ENCODE peak calls at places on chromosomes 2 and 18, in four cellular contexts. Y, Z, F and S are unnamed samples.

GRCh38 chr2:162053808-162054155 is 20.2 kb downstream of the DPP4 start:
- DNase-seq in Y (no peak), Z (no peak), F (no peak), S (no peak)

GRCh38 chr18:77131652-77132368 is 773 bp downstream of the MBP start:
- DNase-seq in Y (no peak), Z (no peak), F (no peak), S (no peak)

GRCh38 chr2:42047488-42048317 is at the start of gene PKDCC:
- DNase-seq in Y (no peak), Z (peak; percentile 96), F (peak; percentile 75), S (no peak)

GRCh38 chr2:207133862-207134519 is 31.8 kb downstream of the KLF7 start:
- DNase-seq in Y (no peak), Z (no peak), F (no peak), S (peak; percentile 7)

GRCh38 chr2:240052524-240052923 is 797 bp downstream of the OR6B3 start:
- DNase-seq in Y (no peak), Z (no peak), F (no peak), S (no peak)

GRCh38 chr2:81872043-81872442 is 1567.5 kb upstream of the LRRTM1 start:
- DNase-seq in Y (no peak), Z (no peak), F (no peak), S (no peak)

GRCh38 chr2:222410534-222410933 is 13.8 kb upstream of the SGPP2 start:
- DNase-seq in Y (no peak), Z (no peak), F (no peak), S (no peak)

GRCh38 chr2:177676636-177677035 is 284.1 kb downstream of the AGPS start:
- DNase-seq in Y (no peak), Z (no peak), F (no peak), S (no peak)

GRCh38 chr2:188485496-188485895 is 193.8 kb downstream of the GULP1 start:
- DNase-seq in Y (no peak), Z (no peak), F (no peak), S (no peak)

GRCh38 chr2:197107291-197108269 is 181.1 kb upstream of the PGAP1 start:
- DNase-seq in Y (no peak), Z (no peak), F (no peak), S (no peak)

GRCh38 chr18:52869942-52870907 is 530.2 kb downstream of the DCC start:
- DNase-seq in Y (no peak), Z (no peak), F (no peak), S (no peak)

GRCh38 chr2:134282638-134283400 is 28.9 kb downstream of the MGAT5 start:
- DNase-seq in Y (no peak), Z (no peak), F (no peak), S (no peak)

GRCh38 chr2:241217320-241218031 is 29.0 kb downstream of the ANO7 start:
- DNase-seq in Y (no peak), Z (peak; percentile 88), F (peak; percentile 80), S (no peak)

GRCh38 chr2:237702439-237703397 is 75.3 kb downstream of the LRRFIP1 start:
- DNase-seq in Y (no peak), Z (no peak), F (no peak), S (no peak)

GRCh38 chr2:102107741-102108070 is 34.8 kb upstream of the IL1R1 start:
- DNase-seq in Y (no peak), Z (no peak), F (peak; percentile 98), S (no peak)

GRCh38 chr18:79528296-79528695 is 132.6 kb downstream of the NFATC1 start:
- DNase-seq in Y (no peak), Z (no peak), F (no peak), S (no peak)

GRCh38 chr2:98552499-98553179 is 55.7 kb downstream of the COA5 start:
- DNase-seq in Y (no peak), Z (no peak), F (no peak), S (no peak)

GRCh38 chr2:85799215-85799956 is 45.6 kb downstream of the ATOH8 start:
- DNase-seq in Y (peak; percentile 19), Z (no peak), F (peak; percentile 64), S (no peak)

GRCh38 chr18:68763082-68763481 is 34.8 kb upstream of the CCDC102B start:
- DNase-seq in Y (no peak), Z (no peak), F (no peak), S (peak; percentile 10)

GRCh38 chr2:96547751-96548161 is 11.2 kb downstream of the ARID5A start:
- DNase-seq in Y (no peak), Z (no peak), F (no peak), S (no peak)

GRCh38 chr2:238370482-238371372 is 50.4 kb downstream of the TRAF3IP1 start:
- DNase-seq in Y (peak; percentile 36), Z (peak; percentile 56), F (peak; percentile 76), S (peak; percentile 56)

GRCh38 chr2:118085173-118086023 is 2.9 kb upstream of the INSIG2 start:
- DNase-seq in Y (no peak), Z (no peak), F (peak; percentile 96), S (no peak)
- TF ChIP-seq TCF7L2 in Y (no peak), Z (no peak), F (peak; percentile 65), S (peak; percentile 44)

DNA sequence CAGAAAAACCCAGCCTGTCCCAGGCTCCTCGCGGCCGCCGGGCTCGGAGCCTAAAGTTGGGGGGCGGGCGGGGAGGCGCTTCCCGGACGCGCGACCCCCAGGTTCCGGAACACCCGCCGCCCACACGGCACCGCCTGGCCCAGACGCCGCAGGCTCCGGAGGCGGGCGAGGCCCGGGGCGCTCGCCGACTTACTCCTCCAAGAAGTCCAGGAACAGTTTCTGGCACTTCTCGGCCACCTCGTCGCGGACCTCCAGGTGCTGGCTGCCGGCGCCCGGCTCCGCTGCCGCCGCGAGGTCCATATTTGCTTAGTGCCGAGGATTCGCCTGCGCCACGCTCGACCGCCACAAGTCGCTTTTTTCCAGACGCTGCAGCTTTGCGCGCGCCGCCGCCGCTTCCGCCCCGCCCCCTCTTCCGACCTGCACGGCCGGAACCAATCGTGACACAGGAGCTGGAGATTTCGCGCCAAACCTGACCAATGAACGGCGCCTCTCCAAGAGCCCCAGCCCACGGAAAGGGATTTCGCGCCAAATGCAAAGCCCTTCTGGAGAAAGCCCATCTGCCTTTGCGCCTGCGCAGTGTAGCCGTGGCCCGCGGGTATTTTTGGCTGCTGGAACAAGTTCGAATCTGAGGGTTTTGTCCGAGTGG is at the start of gene MCM6:
- DNase-seq in Y (peak; percentile 99), Z (peak; percentile 98), F (peak; percentile 92), S (peak; percentile 93)
- TF ChIP-seq CTCF in Y (no peak), Z (no peak), F (no peak), S (no peak)

DNA sequence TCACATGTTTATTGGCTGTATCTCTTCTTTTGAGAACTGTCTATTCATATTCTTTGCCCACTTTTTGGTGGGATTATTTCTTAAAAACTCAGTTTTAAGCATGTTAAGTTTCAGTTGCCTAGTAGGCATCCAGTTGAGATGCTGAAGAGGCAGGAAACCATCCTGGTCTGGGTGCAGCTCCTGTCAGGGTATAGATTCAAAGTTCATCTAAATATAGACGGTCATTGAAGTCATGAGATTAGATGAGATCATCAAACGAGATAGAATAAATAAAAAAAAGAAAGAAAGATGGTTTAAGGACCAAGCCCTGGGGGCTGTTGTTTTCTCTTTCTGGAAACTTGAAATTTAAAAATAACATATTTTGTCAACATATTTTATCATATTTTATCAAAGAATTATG is 9.2 kb upstream of the DNAH7 start:
- DNase-seq in Y (no peak), Z (no peak), F (no peak), S (no peak)
- TF ChIP-seq TCF7L2 in Y (no peak), Z (no peak), F (no peak), S (no peak)

GRCh38 chr2:18753722-18754121 is 164.4 kb upstream of the NT5C1B start:
- DNase-seq in Y (no peak), Z (no peak), F (no peak), S (no peak)

GRCh38 chr2:18752022-18752493 is 162.7 kb upstream of the NT5C1B start:
- DNase-seq in Y (no peak), Z (no peak), F (peak; percentile 73), S (no peak)

GRCh38 chr2:18754286-18754685 is 164.9 kb upstream of the NT5C1B start:
- DNase-seq in Y (no peak), Z (no peak), F (peak; percentile 20), S (no peak)

GRCh38 chr2:18750662-18751554 is 161.5 kb upstream of the NT5C1B start:
- DNase-seq in Y (no peak), Z (no peak), F (no peak), S (no peak)

DNA sequence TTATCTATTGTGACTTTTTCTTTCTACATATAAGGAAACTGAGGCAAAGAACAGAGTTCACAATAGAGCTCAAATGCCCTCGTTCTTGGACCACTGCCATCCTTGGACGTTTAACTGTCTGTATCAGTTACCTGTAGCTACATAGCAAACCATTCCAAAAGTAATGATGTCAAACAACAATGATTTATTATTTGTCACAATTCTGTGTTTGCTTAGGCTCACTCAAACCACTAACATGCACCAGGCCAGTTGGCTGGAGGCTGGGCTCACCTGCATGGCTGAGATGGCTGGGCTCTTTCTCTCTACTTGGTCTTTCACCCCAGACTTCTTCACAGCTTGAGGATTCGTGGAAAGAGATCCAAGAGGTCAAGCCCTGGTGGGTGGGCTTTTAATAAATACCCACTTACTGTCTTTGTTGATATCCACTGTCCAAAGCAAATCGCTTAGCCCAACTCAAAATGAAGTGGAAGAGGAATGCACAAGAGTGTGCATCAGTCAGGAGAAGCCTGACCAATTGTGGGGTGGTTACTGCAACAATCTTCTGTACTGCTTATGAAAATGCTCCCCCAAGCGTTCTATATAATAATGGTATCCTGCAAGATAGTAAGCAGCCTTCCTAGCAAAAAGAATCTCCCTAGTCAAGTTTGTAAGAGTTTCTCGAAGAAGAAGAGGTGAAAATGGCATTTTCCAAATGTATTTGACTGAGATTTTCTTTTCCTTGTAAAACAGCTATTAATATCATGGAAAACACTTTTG is 163.5 kb upstream of the NT5C1B start:
- DNase-seq in Y (no peak), Z (no peak), F (no peak), S (no peak)
- TF ChIP-seq CTCF in Y (peak; percentile 5), Z (no peak), F (no peak), S (peak; percentile 25)

DNA sequence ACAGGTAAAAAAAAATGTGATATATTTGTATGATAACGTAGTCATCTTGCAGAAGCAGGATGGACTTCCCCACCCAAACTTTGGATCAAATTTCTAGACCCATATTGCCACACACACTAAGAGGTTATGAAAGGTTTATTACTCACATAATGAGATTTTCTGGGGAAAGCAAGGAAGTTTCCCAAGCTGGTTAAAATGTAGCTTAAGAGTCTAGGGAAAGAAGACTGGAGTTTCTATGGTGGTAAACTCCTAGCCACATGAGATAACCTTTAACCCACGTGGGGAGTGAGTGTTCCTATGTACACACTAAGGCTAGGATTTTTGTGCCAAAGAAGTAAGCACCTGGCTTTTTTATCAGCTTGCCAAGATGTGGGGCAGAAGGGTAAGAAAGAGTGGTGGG is 335.7 kb upstream of the UBE2E3 start:
- DNase-seq in Y (no peak), Z (no peak), F (no peak), S (no peak)
- TF ChIP-seq TCF7L2 in Y (no peak), Z (no peak), F (no peak), S (no peak)